ENCODE peak calls at places on chromosome 13, in four cellular contexts. K is uterus, U is mucosa of descending colon, H is lower lobe of right lung. F is an unnamed sample.

GRCh38 chr13:46717275-46717674 is 79.7 kb downstream of the ESD start:
- DNase-seq in U (no peak), K (no peak), H (no peak), F (no peak)

GRCh38 chr13:48446454-48446853 is 33.5 kb upstream of the LPAR6 start:
- DNase-seq in H (no peak), U (no peak), K (no peak), F (no peak)

GRCh38 chr13:108797354-108797753 is 167.9 kb downstream of the MYO16 start:
- DNase-seq in H (no peak), U (no peak), K (no peak), F (no peak)

GRCh38 chr13:95641291-95641811 is 3.2 kb downstream of the DZIP1 start:
- DNase-seq in U (no peak), H (no peak), K (peak), F (no peak)

GRCh38 chr13:80131204-80131603 is 209.7 kb downstream of the SPRY2 start:
- DNase-seq in H (peak), K (peak), U (peak), F (no peak)

GRCh38 chr13:23852351-23852750 is 36.8 kb downstream of the MIPEP start:
- DNase-seq in K (no peak), H (no peak), U (no peak), F (no peak)

GRCh38 chr13:52156724-52157251 is 2.6 kb downstream of the NEK3 start:
- DNase-seq in H (no peak), U (no peak), K (no peak), F (no peak)

GRCh38 chr13:70964124-70964523 is 855.9 kb upstream of the KLHL1 start:
- DNase-seq in K (no peak), H (no peak), U (no peak), F (no peak)

GRCh38 chr13:90420683-90421082 is 926.8 kb upstream of the MIR17HG start:
- DNase-seq in H (no peak), K (no peak), U (no peak), F (no peak)

GRCh38 chr13:109205315-109205714 is 575.9 kb downstream of the MYO16 start:
- DNase-seq in K (no peak), U (no peak), H (no peak), F (no peak)

GRCh38 chr13:48291730-48292129 is 11.8 kb upstream of the RB1 start:
- DNase-seq in H (no peak), K (no peak), U (no peak), F (no peak)

GRCh38 chr13:43122706-43123268 is 99.4 kb downstream of the DNAJC15 start:
- DNase-seq in H (no peak), U (no peak), K (no peak), F (no peak)

GRCh38 chr13:93080587-93080986 is 146.0 kb upstream of the GPC6 start:
- DNase-seq in U (no peak), K (no peak), H (no peak), F (no peak)

GRCh38 chr13:42258747-42259146 is 13.2 kb upstream of the AKAP11 start:
- DNase-seq in U (no peak), H (no peak), K (no peak), F (no peak)

GRCh38 chr13:59447846-59448620 is 715.7 kb downstream of the DIAPH3 start:
- DNase-seq in U (no peak), H (no peak), K (no peak), F (no peak)

GRCh38 chr13:49343731-49344130 is 96.0 kb downstream of the CDADC1 start:
- DNase-seq in H (no peak), K (no peak), U (no peak), F (no peak)

GRCh38 chr13:41816057-41816456 is 144.9 kb downstream of the VWA8 start:
- DNase-seq in U (no peak), H (no peak), K (no peak), F (no peak)

GRCh38 chr13:100537486-100537885 is 51.1 kb downstream of the GGACT start:
- DNase-seq in K (no peak), H (no peak), U (no peak), F (no peak)

GRCh38 chr13:98254541-98254940 is 77.5 kb upstream of the RNF113B start:
- DNase-seq in H (no peak), K (no peak), U (no peak), F (no peak)

GRCh38 chr13:33072282-33072681 is 56.1 kb downstream of the KL start:
- DNase-seq in K (no peak), U (no peak), H (no peak), F (no peak)

GRCh38 chr13:40803316-40803715 is 13.9 kb downstream of the SLC25A15 start:
- DNase-seq in U (no peak), H (no peak), K (no peak), F (no peak)

GRCh38 chr13:50529154-50529882 is 314.2 kb downstream of the DLEU7 start:
- DNase-seq in U (peak), H (peak), K (peak), F (peak)

GRCh38 chr13:85261757-85262346 is 537.4 kb downstream of the SLITRK6 start:
- DNase-seq in K (no peak), H (no peak), U (no peak), F (no peak)

GRCh38 chr13:46288570-46289259 is 77.0 kb downstream of the LRRC63 start:
- DNase-seq in U (no peak), K (no peak), H (no peak), F (no peak)

GRCh38 chr13:109790951-109791605 is 4.7 kb upstream of the IRS2 start:
- DNase-seq in K (no peak), U (no peak), H (no peak), F (no peak)

GRCh38 chr13:85019121-85019520 is 780.1 kb downstream of the SLITRK6 start:
- DNase-seq in H (no peak), U (no peak), K (no peak), F (no peak)

GRCh38 chr13:110382229-110382628 is 75.1 kb downstream of the COL4A2 start:
- DNase-seq in H (no peak), U (no peak), K (no peak), F (no peak)

GRCh38 chr13:87274209-87274819 is 396.9 kb upstream of the SLITRK5 start:
- DNase-seq in K (no peak), U (no peak), H (no peak), F (no peak)

GRCh38 chr13:27482996-27483395 is 32.6 kb upstream of the MTIF3 start:
- DNase-seq in U (no peak), K (no peak), H (no peak), F (no peak)

GRCh38 chr13:75687145-75687763 is 51.1 kb downstream of the LMO7 start:
- DNase-seq in H (no peak), K (no peak), U (no peak), F (no peak)

GRCh38 chr13:33388254-33388998 is 102.9 kb upstream of the STARD13 start:
- DNase-seq in K (no peak), H (no peak), U (no peak), F (no peak)

GRCh38 chr13:50712882-50713281 is 130.6 kb downstream of the DLEU7 start:
- DNase-seq in H (no peak), U (no peak), K (no peak), F (no peak)

GRCh38 chr13:59487883-59488282 is 675.8 kb downstream of the DIAPH3 start:
- DNase-seq in K (no peak), U (no peak), H (no peak), F (no peak)

GRCh38 chr13:76764429-76764828 is 121.8 kb downstream of the KCTD12 start:
- DNase-seq in H (peak), K (peak), U (peak), F (no peak)

DNA sequence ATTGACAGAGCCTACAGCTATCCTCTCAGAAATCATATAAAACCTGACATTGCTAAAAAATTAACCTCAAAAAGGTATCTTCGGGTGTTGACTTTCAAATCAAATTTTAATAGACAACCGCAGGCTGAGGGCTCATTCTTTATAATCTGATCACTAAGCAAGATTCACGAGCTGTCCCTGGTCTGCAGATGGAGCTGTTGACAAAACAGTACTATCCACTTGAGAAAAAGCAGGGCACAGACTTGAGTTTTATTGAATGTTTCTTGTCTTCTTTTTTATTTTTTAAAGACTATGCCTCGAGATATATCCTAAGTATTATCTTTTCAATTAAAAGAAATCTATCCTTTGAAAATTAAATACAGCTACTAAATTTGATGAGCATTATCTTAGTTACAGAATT is 540.5 kb downstream of the PCDH9 start:
- DNase-seq in H (no peak), U (no peak), K (no peak), F (no peak)
- TF ChIP-seq CTCF in H (no peak), U (no peak), K (no peak), F (peak)

DNA sequence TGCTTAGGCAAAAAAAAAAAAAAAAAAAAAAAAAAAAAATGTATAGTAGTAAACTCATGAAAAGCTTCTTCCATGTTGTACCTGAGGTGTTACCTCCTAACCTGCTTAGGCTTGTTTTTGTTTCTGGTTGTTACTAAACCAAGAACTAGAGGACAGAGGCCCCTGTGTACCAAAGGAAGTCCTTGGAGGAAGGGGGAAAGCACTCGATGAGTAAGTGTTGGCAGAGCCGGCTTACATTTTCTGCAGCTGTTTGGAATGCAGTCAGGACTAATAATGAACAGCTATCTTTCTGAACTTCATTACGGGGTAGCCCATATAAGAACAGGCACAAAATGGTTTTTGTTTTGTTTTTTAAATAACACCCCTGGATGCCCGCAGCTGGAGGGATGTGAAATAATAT is 214.1 kb upstream of the MAB21L1 start:
- DNase-seq in H (no peak), K (no peak), U (no peak), F (no peak)
- TF ChIP-seq CTCF in H (no peak), K (no peak), U (no peak), F (no peak)

DNA sequence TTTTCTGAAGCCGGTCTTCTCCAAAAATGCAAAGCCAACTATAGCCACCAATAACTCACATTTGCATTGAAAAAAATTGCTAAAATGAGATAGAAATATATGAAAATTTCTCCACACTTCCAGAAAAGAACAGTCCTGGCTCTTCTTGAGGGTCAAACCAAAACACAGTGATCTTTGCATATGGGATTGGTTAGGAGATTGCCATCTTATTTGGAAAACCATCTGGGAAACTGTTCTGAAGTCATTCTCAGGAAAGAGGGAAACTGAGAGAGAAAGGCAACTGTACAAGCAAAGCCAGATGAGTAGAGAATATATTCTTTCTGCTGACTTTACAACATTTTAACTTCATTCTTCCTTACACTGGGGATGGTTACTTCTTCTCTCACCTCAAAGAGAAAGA is 54.6 kb downstream of the HSPH1 start:
- DNase-seq in U (no peak), H (no peak), K (no peak), F (no peak)
- TF ChIP-seq CTCF in U (no peak), H (no peak), K (no peak), F (no peak)

GRCh38 chr13:44243198-44243852 is 130.3 kb upstream of the SERP2 start:
- DNase-seq in K (peak), U (no peak), H (peak), F (no peak)
- TF ChIP-seq CTCF in K (peak), U (no peak), H (peak), F (peak)